ENCODE peak calls at places on chromosomes 1 and 21, in five cellular contexts. R is K562, C is IMR-90, L is A549, Y is SK-N-SH. X is an unnamed sample.

GRCh38 chr1:236144033-236144432 is 1.7 kb downstream of the GPR137B start:
- DNase-seq in L (no peak), R (no peak), C (no peak), Y (no peak), X (no peak)

GRCh38 chr1:38000529-38001453 is 4.5 kb downstream of the FHL3 start:
- DNase-seq in C (peak; percentile 87), L (no peak), R (peak; percentile 50), Y (peak; percentile 51), X (no peak)

GRCh38 chr1:196063307-196063706 is 544.9 kb downstream of the KCNT2 start:
- DNase-seq in C (peak; percentile 16), Y (no peak), L (peak; percentile 40), R (no peak), X (no peak)

GRCh38 chr1:41391834-41392527 is 30.7 kb downstream of the FOXO6 start:
- DNase-seq in R (no peak), C (no peak), L (no peak), Y (no peak), X (no peak)

GRCh38 chr21:35575280-35575915 is 484.9 kb downstream of the SETD4 start:
- DNase-seq in R (no peak), L (no peak), C (peak; percentile 96), Y (no peak), X (no peak)

GRCh38 chr1:211551628-211552465 is 27.1 kb downstream of the SLC30A1 start:
- DNase-seq in Y (no peak), R (no peak), L (peak; percentile 29), C (peak; percentile 79), X (no peak)

GRCh38 chr1:72224506-72224905 is 57.8 kb downstream of the NEGR1 start:
- DNase-seq in Y (no peak), C (no peak), R (no peak), L (no peak), X (no peak)

GRCh38 chr1:225934711-225935110 is 6.3 kb downstream of the LEFTY2 start:
- DNase-seq in R (no peak), Y (no peak), C (peak; percentile 31), L (no peak), X (no peak)

DNA sequence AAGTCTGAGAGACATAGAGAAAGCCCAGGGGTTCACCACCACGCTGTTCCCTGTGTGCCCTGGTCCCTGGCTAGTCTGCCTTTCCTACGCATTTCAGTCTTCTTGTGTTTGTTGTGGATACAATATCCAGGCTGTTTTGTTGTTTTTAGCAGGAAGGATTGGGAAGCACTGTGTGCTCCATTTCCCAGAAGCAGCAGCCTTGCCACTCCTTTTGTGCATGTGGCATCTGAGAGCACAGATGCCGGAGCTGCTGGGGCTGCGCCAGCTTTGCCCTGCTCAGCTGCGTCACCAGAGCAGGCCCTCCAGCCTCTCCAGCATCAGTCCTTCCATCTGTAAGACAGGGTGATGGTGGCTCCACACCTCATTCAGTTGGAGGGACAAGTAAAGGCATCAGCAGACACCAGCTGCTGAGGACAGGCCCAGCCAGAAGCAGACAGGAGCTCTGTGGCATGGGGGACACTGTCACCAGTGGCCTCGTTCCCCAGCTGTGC is 94.4 kb upstream of the COL6A1 start:
- DNase-seq in R (no peak), C (no peak), L (no peak), Y (peak; percentile 85), X (no peak)
- TF ChIP-seq RCOR1 in R (no peak), C (no peak), L (no peak), Y (peak; percentile 30), X (no peak)

DNA sequence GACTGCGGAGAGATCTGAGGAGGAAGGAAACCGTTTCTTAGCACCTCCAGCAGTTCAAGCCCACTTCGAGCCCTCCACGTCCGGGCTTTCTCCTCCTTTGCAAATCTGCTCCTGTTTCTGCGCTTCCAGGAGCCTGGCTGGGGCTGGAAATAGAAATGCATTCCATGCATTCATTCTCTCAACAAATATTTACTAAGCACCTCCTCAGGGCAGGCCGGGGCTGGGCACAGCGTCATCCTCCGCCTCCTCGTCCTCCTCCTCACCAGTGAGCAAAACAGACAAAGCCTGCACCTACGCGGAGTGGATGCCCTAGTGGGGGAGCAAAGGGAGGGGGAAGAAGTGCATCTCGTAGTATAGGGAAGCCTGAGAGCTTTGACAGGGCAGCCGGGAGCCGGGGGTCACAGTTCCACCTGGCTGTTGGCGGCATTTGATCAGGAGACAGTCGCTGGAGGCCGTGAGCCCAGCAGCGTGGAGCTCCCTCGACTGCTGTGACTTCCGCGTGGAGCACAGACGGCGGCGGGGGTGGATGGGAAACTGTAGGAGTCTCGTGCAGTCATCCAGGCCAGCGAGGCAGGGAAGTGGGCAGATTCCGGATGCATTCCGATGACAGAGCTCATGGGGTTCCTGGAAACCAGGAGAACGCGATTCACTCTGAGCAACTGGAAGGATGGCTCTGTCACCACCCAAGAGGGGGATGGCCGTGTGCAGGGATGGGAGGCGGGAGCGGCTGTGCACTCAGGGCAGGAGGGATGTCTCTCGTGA is 93.4 kb downstream of the SIK1 start:
- DNase-seq in R (no peak), Y (no peak), C (peak; percentile 96), L (peak; percentile 97), X (no peak)
- TF ChIP-seq RCOR1 in R (no peak), Y (no peak), C (no peak), L (no peak), X (no peak)

GRCh38 chr1:56983484-56983883 is 17.7 kb upstream of the C8B start:
- DNase-seq in L (no peak), C (no peak), Y (no peak), R (no peak), X (no peak)
- TF ChIP-seq RCOR1 in L (no peak), C (no peak), Y (no peak), R (no peak), X (no peak)

GRCh38 chr1:170321113-170321512 is 175.4 kb downstream of the NTMT2 start:
- DNase-seq in L (no peak), Y (no peak), R (no peak), C (peak; percentile 53), X (no peak)

GRCh38 chr1:170326221-170326620 is 180.5 kb downstream of the NTMT2 start:
- DNase-seq in L (no peak), Y (no peak), R (no peak), C (no peak), X (no peak)
- TF ChIP-seq RCOR1 in L (no peak), Y (no peak), R (no peak), C (no peak), X (no peak)

DNA sequence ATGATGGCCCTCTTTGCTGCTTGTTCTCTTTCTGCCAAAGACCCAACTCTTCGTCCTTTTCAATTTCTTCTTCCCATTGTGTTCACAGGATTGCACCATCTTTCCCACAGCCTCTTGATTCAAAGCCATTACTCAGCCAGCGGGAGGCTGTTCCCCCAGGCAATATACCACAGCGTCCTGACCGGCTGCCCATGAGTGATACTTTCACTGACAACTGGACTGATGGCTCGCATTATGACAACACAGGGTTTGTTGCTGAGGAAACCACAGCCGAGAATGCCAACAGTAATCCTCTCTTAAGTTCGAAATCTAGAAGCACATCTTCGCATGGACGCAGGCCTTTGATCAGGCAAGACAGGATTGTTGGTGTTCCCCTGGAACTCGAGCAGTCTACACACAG is 167.4 kb downstream of the LRRC40 start:
- DNase-seq in C (no peak), R (no peak), L (no peak), Y (no peak), X (no peak)
- TF ChIP-seq RCOR1 in C (no peak), R (no peak), L (no peak), Y (no peak), X (no peak)

DNA sequence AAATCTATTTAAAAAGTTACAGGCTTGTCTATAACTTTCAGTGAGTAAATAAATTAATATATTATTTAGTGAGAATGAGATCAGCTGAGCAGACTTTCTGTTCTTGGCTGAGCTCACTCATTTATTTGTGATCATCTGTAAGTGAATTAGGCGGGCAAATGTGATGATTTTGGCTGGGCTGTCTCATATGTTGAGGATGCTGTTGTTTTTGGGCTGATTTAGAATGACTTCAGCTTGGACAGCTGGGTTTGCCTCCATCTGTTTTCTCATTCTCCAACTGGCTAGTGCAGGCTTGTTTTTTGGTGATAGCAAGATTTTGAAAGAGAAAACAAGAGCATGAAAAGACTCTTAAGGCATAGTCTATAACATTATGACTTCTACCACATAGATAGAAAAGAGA is 475.8 kb upstream of the OLFM3 start:
- DNase-seq in C (no peak), L (no peak), R (no peak), Y (peak; percentile 2), X (no peak)
- TF ChIP-seq RCOR1 in C (no peak), L (no peak), R (no peak), Y (no peak), X (no peak)

GRCh38 chr1:43879414-43879813 is 54.2 kb upstream of the ARTN start:
- DNase-seq in L (no peak), C (peak; percentile 76), Y (no peak), R (no peak), X (no peak)

GRCh38 chr1:43878854-43879253 is 54.7 kb upstream of the ARTN start:
- DNase-seq in L (no peak), R (no peak), Y (no peak), C (no peak), X (no peak)

GRCh38 chr1:43880604-43881003 is 53.0 kb upstream of the ARTN start:
- DNase-seq in L (no peak), C (no peak), Y (no peak), R (no peak), X (no peak)

GRCh38 chr1:43879996-43880395 is 53.6 kb upstream of the ARTN start:
- DNase-seq in C (no peak), R (no peak), L (no peak), Y (no peak), X (no peak)

DNA sequence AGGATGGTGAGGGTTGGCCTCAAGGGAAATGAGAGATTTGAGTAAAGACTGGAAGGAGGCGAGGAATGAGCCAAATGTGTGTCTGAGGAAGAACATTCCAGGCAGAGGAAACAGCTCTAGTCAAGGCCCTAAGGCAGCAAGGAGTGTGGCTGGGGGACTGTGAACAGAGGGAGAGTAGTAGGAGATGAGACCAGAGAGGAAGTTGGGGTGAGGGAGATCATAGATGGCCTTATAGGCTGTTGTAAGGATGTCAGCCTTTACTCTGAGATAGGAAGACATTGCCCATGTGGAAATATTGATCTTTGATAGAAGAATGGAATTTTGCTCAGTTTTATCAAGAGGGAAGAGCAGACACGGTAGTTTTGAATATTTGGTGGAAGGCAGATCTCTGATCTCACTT is 55.2 kb upstream of the ARTN start:
- DNase-seq in R (no peak), Y (no peak), C (no peak), L (no peak), X (no peak)
- TF ChIP-seq RCOR1 in R (no peak), Y (no peak), C (no peak), L (no peak), X (no peak)

GRCh38 chr1:5644281-5645134 is 347.7 kb downstream of the NPHP4 start:
- DNase-seq in C (no peak), R (no peak), Y (no peak), L (no peak), X (no peak)
- TF ChIP-seq RCOR1 in C (no peak), R (no peak), Y (no peak), L (no peak), X (no peak)